ENCODE peak calls at places on chromosomes 11 and 22, in nine cellular contexts. B is CD8-positive, alpha-beta memory T cell; L is mesenchymal stem cell; T is body of pancreas; J is ovary; X is spleen; U is endodermal cell; D is mesendoderm; S is fibroblast of lung. H is an unnamed sample.

GRCh38 chr11:115313224-115313838 is 190.9 kb downstream of the CADM1 start:
- DNase-seq in B (no peak), L (no peak), T (no peak), J (no peak), X (no peak), U (no peak), D (no peak), S (no peak), H (no peak)

GRCh38 chr11:33894402-33894754 is 2.5 kb upstream of the LMO2 start:
- DNase-seq in B (no peak), L (no peak), T (no peak), J (no peak), X (no peak), U (no peak), D (no peak), S (no peak), H (no peak)

GRCh38 chr11:48111941-48112340 is 104.7 kb upstream of the OR4B1 start:
- DNase-seq in B (no peak), L (peak; percentile 61), T (no peak), J (no peak), X (no peak), U (no peak), D (no peak), S (no peak), H (no peak)

GRCh38 chr11:114259551-114259983 is 36.6 kb upstream of the NNMT start:
- DNase-seq in B (no peak), L (no peak), T (no peak), J (no peak), X (no peak), U (no peak), D (no peak), S (no peak), H (peak; percentile 64)

GRCh38 chr22:48366591-48366990 is 1461.1 kb downstream of the BRD1 start:
- DNase-seq in B (no peak), L (no peak), T (no peak), J (no peak), X (no peak), U (no peak), D (no peak), S (no peak), H (no peak)

GRCh38 chr22:37896939-37897338 is 9.2 kb upstream of the MICALL1 start:
- DNase-seq in B (no peak), L (no peak), T (no peak), J (no peak), X (no peak), U (no peak), D (peak; percentile 51), S (no peak), H (no peak)

GRCh38 chr11:68012843-68013610 is 2.9 kb downstream of the ALDH3B1 start:
- DNase-seq in B (no peak), L (peak; percentile 93), T (no peak), J (no peak), X (no peak), U (no peak), D (peak; percentile 66), S (peak; percentile 98), H (peak; percentile 87)

GRCh38 chr22:49349841-49350381 is 477.8 kb downstream of the BRD1 start:
- DNase-seq in B (no peak), L (no peak), T (no peak), J (no peak), X (peak; percentile 78), U (peak; percentile 35), D (no peak), S (no peak), H (peak; percentile 59)

GRCh38 chr11:35412285-35412684 is 7.1 kb downstream of the SLC1A2 start:
- DNase-seq in B (no peak), L (peak; percentile 35), T (no peak), J (no peak), X (no peak), U (no peak), D (peak; percentile 56), S (peak; percentile 3), H (no peak)

GRCh38 chr11:69153661-69154060 is 2.1 kb upstream of the SMIM38 start:
- DNase-seq in B (no peak), L (no peak), T (no peak), J (no peak), X (no peak), U (no peak), D (no peak), S (peak; percentile 55), H (no peak)

GRCh38 chr11:73597340-73597955 is 464 bp downstream of the FAM168A start:
- DNase-seq in B (no peak), L (peak; percentile 13), T (no peak), J (no peak), X (no peak), U (no peak), D (peak; percentile 37), S (no peak), H (no peak)

GRCh38 chr11:121563003-121563402 is 110.2 kb upstream of the SORL1-AS1 start:
- DNase-seq in B (no peak), L (no peak), T (no peak), J (no peak), X (no peak), U (no peak), D (no peak), S (no peak), H (no peak)

GRCh38 chr11:8777907-8778767 is 95.5 kb downstream of the RPL27A start:
- DNase-seq in B (no peak), L (peak; percentile 90), T (peak; percentile 49), J (peak; percentile 78), X (no peak), U (peak; percentile 20), D (no peak), S (peak; percentile 62), H (no peak)

GRCh38 chr11:8779107-8779506 is 96.5 kb downstream of the RPL27A start:
- DNase-seq in B (no peak), L (no peak), T (no peak), J (no peak), X (no peak), U (peak; percentile 29), D (no peak), S (no peak), H (no peak)

GRCh38 chr11:8773916-8774537 is 91.4 kb downstream of the RPL27A start:
- DNase-seq in B (no peak), L (no peak), T (no peak), J (no peak), X (no peak), U (peak; percentile 38), D (no peak), S (no peak), H (no peak)

GRCh38 chr11:8775341-8776133 is 92.9 kb downstream of the RPL27A start:
- DNase-seq in B (no peak), L (no peak), T (peak; percentile 47), J (peak; percentile 67), X (peak; percentile 77), U (no peak), D (no peak), S (peak; percentile 40), H (no peak)

DNA sequence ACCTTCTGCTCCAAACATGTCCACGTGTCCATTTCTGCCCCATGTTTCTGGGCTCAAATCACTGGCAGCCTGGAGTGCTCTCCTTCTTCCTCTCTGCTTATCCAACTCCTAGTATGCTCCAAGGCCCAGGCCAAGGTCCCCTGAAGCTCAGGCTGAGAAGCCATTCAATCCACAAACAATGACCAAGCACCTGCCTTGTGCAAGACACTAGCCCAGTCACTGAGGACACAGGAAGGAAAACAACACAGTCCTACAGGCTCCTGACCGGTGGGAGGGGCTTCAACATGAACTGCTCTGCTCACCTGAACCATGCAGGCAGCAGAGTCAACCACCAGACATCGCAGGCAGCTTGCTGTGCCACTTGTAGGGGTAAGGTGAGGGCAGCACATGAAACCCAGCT is 93.6 kb downstream of the RPL27A start:
- DNase-seq in B (no peak), L (no peak), T (peak; percentile 43), J (no peak), X (no peak), U (peak; percentile 58), D (no peak), S (no peak), H (no peak)
- H3K4me1 ChIP-seq in B (no peaks in the 10 kb centered on the region), L (peaks cover 18% of the 10 kb centered on the region), T (peaks cover 63% of the 10 kb centered on the region), J (peaks cover 48% of the 10 kb centered on the region), X (peaks cover 59% of the 10 kb centered on the region), U (peaks cover 16% of the 10 kb centered on the region), D (no peaks in the 10 kb centered on the region), S (peaks cover 33% of the 10 kb centered on the region), H (peaks cover 29% of the 10 kb centered on the region)

DNA sequence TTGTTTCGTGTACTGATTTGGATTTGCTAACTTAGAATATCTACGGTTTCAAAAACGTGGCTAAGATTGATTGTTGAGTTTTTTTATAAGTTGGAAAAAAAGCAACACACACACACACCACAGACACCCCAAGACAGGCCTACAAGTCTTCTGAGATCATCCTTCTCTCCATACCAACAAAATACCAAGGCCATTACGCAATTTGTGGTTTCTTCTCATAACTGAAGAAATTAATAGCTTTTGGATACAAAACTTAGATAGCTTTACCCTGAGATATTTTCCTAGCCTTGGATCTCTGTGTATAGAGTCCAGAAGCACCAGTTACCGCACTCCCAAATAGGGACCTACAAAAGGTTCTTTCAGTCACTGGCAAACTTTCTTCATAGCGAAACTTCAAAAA is 113.6 kb downstream of the SIK3 start:
- DNase-seq in B (no peak), L (peak; percentile 89), T (no peak), J (no peak), X (no peak), U (no peak), D (no peak), S (peak; percentile 99), H (no peak)
- H3K4me3 ChIP-seq in B (no peak overlapping the region), L (peak overlapping the region; percentile 35), T (no peak overlapping the region), J (no peak overlapping the region), X (no peak overlapping the region), U (no peak overlapping the region), D (no peak overlapping the region), S (peak overlapping the region; percentile 16), H (no peak overlapping the region)

DNA sequence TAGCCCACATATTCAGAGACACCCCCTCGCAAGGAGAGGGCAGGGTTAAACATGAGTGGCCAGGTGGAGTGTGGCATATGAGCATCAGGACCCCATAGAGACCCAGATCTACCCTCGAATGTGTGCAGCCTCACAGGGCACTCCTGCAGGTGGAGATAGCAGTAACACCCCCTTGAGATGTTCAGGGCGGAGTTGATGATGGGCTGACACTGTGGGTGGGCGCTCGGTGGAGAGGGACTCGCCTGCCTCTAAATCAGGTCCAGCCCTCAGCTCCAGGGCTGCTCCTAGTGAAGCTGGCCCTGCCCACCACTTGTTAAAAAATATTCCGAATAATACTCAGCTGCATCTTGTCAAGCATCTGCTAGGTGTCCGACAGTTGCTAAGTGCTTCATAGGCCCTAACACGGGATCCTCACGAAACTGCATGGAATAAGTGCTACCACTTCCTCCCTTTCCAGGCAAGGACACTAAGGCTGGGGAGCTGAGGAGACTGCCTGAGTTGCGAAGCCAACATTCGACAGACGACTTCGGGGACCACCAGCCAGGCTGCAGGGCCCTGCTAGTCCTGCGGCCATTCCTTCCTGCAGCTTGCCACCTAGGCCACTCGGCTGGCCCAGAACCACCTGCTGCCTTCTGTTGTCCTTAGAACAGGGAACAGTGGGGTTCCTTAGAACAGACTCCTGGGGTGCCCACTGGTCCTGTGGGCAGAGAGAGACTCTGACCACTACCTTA is 74.0 kb upstream of the WNT11 start:
- DNase-seq in B (no peak), L (no peak), T (no peak), J (no peak), X (no peak), U (peak; percentile 71), D (no peak), S (no peak), H (no peak)
- H3K4me1 ChIP-seq in B (no peaks in the 10 kb centered on the region), L (peaks cover 10% of the 10 kb centered on the region), T (no peaks in the 10 kb centered on the region), J (no peaks in the 10 kb centered on the region), X (no peaks in the 10 kb centered on the region), U (peaks cover 19% of the 10 kb centered on the region), D (peaks cover 3% of the 10 kb centered on the region), S (no peaks in the 10 kb centered on the region), H (no peaks in the 10 kb centered on the region)

DNA sequence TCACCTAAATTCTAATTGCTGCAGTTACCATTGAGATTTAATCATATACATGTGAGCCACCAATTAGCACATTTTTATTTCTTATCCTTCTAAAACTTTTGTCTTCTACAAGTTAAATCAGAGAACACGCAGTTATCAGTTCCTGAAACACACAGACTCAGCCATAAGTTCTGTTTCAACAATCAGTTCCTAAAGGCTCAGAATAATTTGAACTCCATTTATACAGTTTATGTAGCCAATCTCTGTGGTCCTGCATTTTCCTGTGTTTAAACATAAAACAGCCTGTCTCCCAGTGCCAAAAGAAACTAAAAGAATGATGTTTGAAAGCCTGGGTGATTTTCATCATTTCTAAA is 2.9 kb downstream of the PLAAT3 start:
- DNase-seq in B (no peak), L (no peak), T (no peak), J (no peak), X (no peak), U (no peak), D (no peak), S (no peak), H (no peak)
- H3K4me3 ChIP-seq in B (no peak overlapping the region), L (no peak overlapping the region), T (no peak overlapping the region), J (no peak overlapping the region), X (no peak overlapping the region), U (no peak overlapping the region), D (no peak overlapping the region), S (no peak overlapping the region), H (no peak overlapping the region)

H was measured in upper lobe of right lung.